ENCODE peak calls at places on chromosomes 16 and 17, in nine cellular contexts. V, R, X, I, H, C, Z, W and G are unnamed samples.

GRCh38 chr17:14381606-14382005 is 80.7 kb downstream of the HS3ST3B1 start:
- DNase-seq in H (no peak), Z (no peak), R (no peak), W (no peak), C (no peak), V (no peak), I (no peak), X (no peak), G (no peak)

GRCh38 chr16:974606-975312 is 4.0 kb upstream of the LMF1 start:
- DNase-seq in I (no peak), H (no peak), Z (peak; percentile 45), W (no peak), X (no peak), V (no peak), R (no peak), C (no peak), G (no peak)

GRCh38 chr16:74606521-74607309 is at the start of gene GLG1:
- DNase-seq in H (peak; percentile 74), C (peak; percentile 93), Z (peak; percentile 95), W (peak; percentile 87), X (no peak), V (peak; percentile 64), R (peak; percentile 86), I (peak; percentile 83), G (peak; percentile 95)

GRCh38 chr16:68037820-68038597 is 14.9 kb downstream of the DUS2 start:
- DNase-seq in I (no peak), Z (peak; percentile 73), H (no peak), R (no peak), W (no peak), V (no peak), C (no peak), X (no peak), G (no peak)

GRCh38 chr16:73304008-73304814 is 256.3 kb upstream of the ZFHX3 start:
- DNase-seq in C (no peak), W (no peak), X (no peak), Z (no peak), R (no peak), V (no peak), H (no peak), I (no peak), G (no peak)

GRCh38 chr16:9847146-9847545 is 335.1 kb downstream of the GRIN2A start:
- DNase-seq in C (no peak), X (no peak), V (no peak), Z (no peak), H (no peak), R (no peak), W (no peak), I (no peak), G (no peak)

GRCh38 chr16:84595052-84595481 is 22.8 kb downstream of the COTL1 start:
- DNase-seq in H (no peak), R (no peak), C (peak; percentile 78), Z (peak; percentile 30), I (no peak), V (no peak), W (no peak), X (no peak), G (no peak)

GRCh38 chr17:7238418-7239090 is 703 bp downstream of the PHF23 start:
- DNase-seq in I (no peak), X (no peak), W (no peak), H (no peak), R (no peak), C (peak; percentile 28), Z (peak; percentile 48), V (no peak), G (no peak)

GRCh38 chr17:39209317-39210092 is 9.4 kb downstream of the RPL19 start:
- DNase-seq in H (no peak), X (no peak), W (peak; percentile 46), V (peak; percentile 53), C (no peak), I (no peak), Z (peak; percentile 70), R (peak; percentile 51), G (no peak)

GRCh38 chr16:74521691-74522090 is 85.2 kb downstream of the GLG1 start:
- DNase-seq in X (no peak), Z (no peak), I (peak; percentile 17), V (no peak), R (no peak), H (no peak), C (no peak), W (no peak), G (no peak)

GRCh38 chr17:39794249-39794970 is 56.7 kb downstream of the GRB7 start:
- DNase-seq in C (no peak), I (no peak), V (no peak), Z (peak; percentile 97), H (no peak), R (no peak), W (no peak), X (no peak), G (no peak)

GRCh38 chr16:86740817-86741799 is 162.8 kb downstream of the FOXL1 start:
- DNase-seq in W (no peak), R (no peak), Z (no peak), C (no peak), X (no peak), H (no peak), I (no peak), V (no peak), G (peak; percentile 87)

GRCh38 chr17:20122236-20122879 is 113.2 kb downstream of the SPECC1 start:
- DNase-seq in X (no peak), C (no peak), V (no peak), H (no peak), Z (no peak), R (no peak), W (no peak), I (no peak), G (peak; percentile 32)

GRCh38 chr17:68598074-68598473 is 3.1 kb downstream of the FAM20A start:
- DNase-seq in Z (no peak), I (no peak), H (no peak), W (no peak), V (no peak), X (no peak), C (no peak), R (no peak), G (peak; percentile 8)

GRCh38 chr16:67676939-67677338 is 10.3 kb downstream of the C16orf86 start:
- DNase-seq in Z (no peak), R (no peak), I (no peak), V (no peak), C (no peak), X (no peak), H (no peak), W (no peak), G (no peak)

GRCh38 chr17:38751144-38751802 is 1.3 kb upstream of the PSMB3 start:
- DNase-seq in Z (no peak), I (no peak), R (no peak), W (no peak), H (no peak), C (no peak), X (peak; percentile 37), V (no peak), G (no peak)

GRCh38 chr17:1918346-1919021 is 88.7 kb downstream of the RPA1 start:
- DNase-seq in C (no peak), R (no peak), V (no peak), I (no peak), X (no peak), Z (no peak), H (no peak), W (no peak), G (no peak)

GRCh38 chr16:7437843-7438242 is 105.2 kb downstream of the RBFOX1 start:
- DNase-seq in V (no peak), R (no peak), I (no peak), X (no peak), C (no peak), Z (no peak), W (no peak), H (no peak), G (no peak)

GRCh38 chr16:67727521-67728485 is 8.7 kb upstream of the GFOD2 start:
- DNase-seq in Z (no peak), V (no peak), C (no peak), W (no peak), X (no peak), H (no peak), I (no peak), R (no peak), G (no peak)

GRCh38 chr17:80372456-80372855 is 42.5 kb upstream of the ENDOV start:
- DNase-seq in Z (no peak), V (no peak), R (no peak), C (no peak), X (no peak), I (no peak), H (no peak), W (no peak), G (no peak)

GRCh38 chr17:10166181-10166935 is 32.0 kb downstream of the GAS7 start:
- DNase-seq in H (no peak), W (no peak), R (no peak), Z (no peak), V (no peak), X (no peak), I (no peak), C (no peak), G (no peak)

GRCh38 chr16:49638696-49639629 is 216.9 kb downstream of the ZNF423 start:
- DNase-seq in R (no peak), W (no peak), I (no peak), X (no peak), C (no peak), V (no peak), Z (no peak), H (no peak), G (no peak)

GRCh38 chr16:14434860-14435259 is 195.2 kb downstream of the PARN start:
- DNase-seq in C (no peak), I (no peak), W (no peak), Z (no peak), X (no peak), V (no peak), R (no peak), H (no peak), G (peak; percentile 54)

GRCh38 chr16:27273670-27274522 is 5.3 kb upstream of the NSMCE1 start:
- DNase-seq in R (no peak), X (no peak), Z (peak; percentile 84), I (no peak), V (no peak), H (no peak), C (peak; percentile 83), W (no peak), G (peak; percentile 64)

GRCh38 chr16:88722784-88723506 is 16.6 kb downstream of the CTU2 start:
- DNase-seq in X (no peak), H (no peak), W (no peak), Z (no peak), V (no peak), I (no peak), R (no peak), C (no peak), G (no peak)

GRCh38 chr17:32697728-32698625 is 178.9 kb downstream of the MYO1D start:
- DNase-seq in Z (no peak), H (no peak), X (no peak), C (no peak), R (no peak), I (no peak), W (no peak), V (no peak), G (no peak)

GRCh38 chr16:67441907-67442306 is 11.0 kb downstream of the HSD11B2 start:
- DNase-seq in I (peak; percentile 84), R (no peak), H (no peak), W (no peak), V (no peak), C (no peak), X (no peak), Z (no peak), G (no peak)

GRCh38 chr16:85724126-85724879 is 26.6 kb downstream of the C16orf74 start:
- DNase-seq in H (no peak), R (no peak), I (no peak), C (peak; percentile 47), Z (no peak), X (no peak), W (no peak), V (no peak), G (no peak)

GRCh38 chr17:56269998-56270397 is 116.7 kb downstream of the ANKFN1 start:
- DNase-seq in V (no peak), H (no peak), X (no peak), W (no peak), I (no peak), R (no peak), C (no peak), Z (no peak), G (no peak)

GRCh38 chr17:74786411-74787097 is 10.4 kb upstream of the NAT9 start:
- DNase-seq in C (no peak), W (no peak), R (no peak), H (no peak), I (no peak), V (no peak), Z (no peak), X (no peak), G (no peak)

GRCh38 chr17:66711936-66712335 is 123.0 kb upstream of the CACNG5 start:
- DNase-seq in H (no peak), X (no peak), V (no peak), Z (no peak), W (no peak), C (peak; percentile 61), R (no peak), I (no peak), G (no peak)